ENCODE peak calls at places on chromosomes 2 and 18, in six cellular contexts. One of them, this sample, is unnamed.

GRCh38 chr2:88350641-88351601 is 101.6 kb downstream of the FOXI3 start:
- DNase-seq in epithelial cell of proximal tubule: no peak
- DNase-seq in endothelial cell of umbilical vein: peak
- DNase-seq in DND-41: peak
- DNase-seq in AG04450: no peak
- DNase-seq in brain microvascular endothelial cell: peak
- DNase-seq in this sample: peak

GRCh38 chr2:199092419-199092818 is 365.3 kb downstream of the SATB2 start:
- DNase-seq in AG04450: no peak
- DNase-seq in endothelial cell of umbilical vein: no peak
- DNase-seq in DND-41: no peak
- DNase-seq in epithelial cell of proximal tubule: no peak
- DNase-seq in brain microvascular endothelial cell: no peak
- DNase-seq in this sample: no peak

GRCh38 chr2:219274392-219274921 is 4.7 kb upstream of the DNAJB2 start:
- DNase-seq in DND-41: no peak
- DNase-seq in epithelial cell of proximal tubule: peak
- DNase-seq in brain microvascular endothelial cell: peak
- DNase-seq in endothelial cell of umbilical vein: no peak
- DNase-seq in AG04450: peak
- DNase-seq in this sample: peak

GRCh38 chr2:54503192-54503591 is 47.1 kb downstream of the SPTBN1 start:
- DNase-seq in brain microvascular endothelial cell: no peak
- DNase-seq in AG04450: no peak
- DNase-seq in DND-41: peak
- DNase-seq in endothelial cell of umbilical vein: peak
- DNase-seq in epithelial cell of proximal tubule: no peak
- DNase-seq in this sample: no peak

GRCh38 chr2:100554788-100555407 is 7.9 kb upstream of the PDCL3 start:
- DNase-seq in endothelial cell of umbilical vein: no peak
- DNase-seq in epithelial cell of proximal tubule: no peak
- DNase-seq in AG04450: no peak
- DNase-seq in DND-41: peak
- DNase-seq in brain microvascular endothelial cell: no peak
- DNase-seq in this sample: no peak

GRCh38 chr2:75194184-75194868 is 5.0 kb downstream of the TACR1 start:
- DNase-seq in endothelial cell of umbilical vein: no peak
- DNase-seq in DND-41: no peak
- DNase-seq in AG04450: no peak
- DNase-seq in brain microvascular endothelial cell: no peak
- DNase-seq in epithelial cell of proximal tubule: no peak
- DNase-seq in this sample: no peak

GRCh38 chr2:162261032-162261945 is 18.0 kb upstream of the FAP start:
- DNase-seq in brain microvascular endothelial cell: peak
- DNase-seq in DND-41: peak
- DNase-seq in AG04450: no peak
- DNase-seq in epithelial cell of proximal tubule: no peak
- DNase-seq in endothelial cell of umbilical vein: peak
- DNase-seq in this sample: no peak

GRCh38 chr2:240879105-240879504 is 10.5 kb downstream of the AGXT start:
- DNase-seq in DND-41: no peak
- DNase-seq in epithelial cell of proximal tubule: no peak
- DNase-seq in endothelial cell of umbilical vein: no peak
- DNase-seq in brain microvascular endothelial cell: no peak
- DNase-seq in AG04450: no peak
- DNase-seq in this sample: no peak

GRCh38 chr2:39432701-39433100 is 4.4 kb downstream of the MAP4K3 start:
- DNase-seq in endothelial cell of umbilical vein: no peak
- DNase-seq in DND-41: no peak
- DNase-seq in AG04450: no peak
- DNase-seq in epithelial cell of proximal tubule: no peak
- DNase-seq in brain microvascular endothelial cell: no peak
- DNase-seq in this sample: no peak

GRCh38 chr2:184564092-184564491 is 34.2 kb upstream of the ZNF804A start:
- DNase-seq in epithelial cell of proximal tubule: no peak
- DNase-seq in brain microvascular endothelial cell: no peak
- DNase-seq in AG04450: no peak
- DNase-seq in DND-41: no peak
- DNase-seq in endothelial cell of umbilical vein: no peak
- DNase-seq in this sample: no peak

GRCh38 chr2:12321017-12321641 is 395.6 kb upstream of the TRIB2 start:
- DNase-seq in epithelial cell of proximal tubule: no peak
- DNase-seq in brain microvascular endothelial cell: peak
- DNase-seq in AG04450: peak
- DNase-seq in endothelial cell of umbilical vein: no peak
- DNase-seq in DND-41: no peak
- DNase-seq in this sample: peak

GRCh38 chr2:205017381-205017780 is 472.1 kb downstream of the PARD3B start:
- DNase-seq in endothelial cell of umbilical vein: no peak
- DNase-seq in brain microvascular endothelial cell: no peak
- DNase-seq in AG04450: no peak
- DNase-seq in DND-41: no peak
- DNase-seq in epithelial cell of proximal tubule: no peak
- DNase-seq in this sample: no peak

GRCh38 chr2:143579456-143579855 is 450.2 kb downstream of the ARHGAP15 start:
- DNase-seq in DND-41: no peak
- DNase-seq in endothelial cell of umbilical vein: no peak
- DNase-seq in AG04450: no peak
- DNase-seq in epithelial cell of proximal tubule: no peak
- DNase-seq in brain microvascular endothelial cell: no peak
- DNase-seq in this sample: no peak

GRCh38 chr2:73779472-73780241 is at the start of gene DUSP11:
- DNase-seq in AG04450: peak
- DNase-seq in epithelial cell of proximal tubule: peak
- DNase-seq in brain microvascular endothelial cell: peak
- DNase-seq in endothelial cell of umbilical vein: peak
- DNase-seq in DND-41: peak
- DNase-seq in this sample: peak

GRCh38 chr2:179226203-179226960 is 38.2 kb downstream of the SESTD1 start:
- DNase-seq in brain microvascular endothelial cell: no peak
- DNase-seq in AG04450: no peak
- DNase-seq in endothelial cell of umbilical vein: no peak
- DNase-seq in epithelial cell of proximal tubule: no peak
- DNase-seq in DND-41: no peak
- DNase-seq in this sample: no peak

GRCh38 chr2:59076079-59076619 is 835.0 kb upstream of the FANCL start:
- DNase-seq in endothelial cell of umbilical vein: no peak
- DNase-seq in brain microvascular endothelial cell: no peak
- DNase-seq in AG04450: no peak
- DNase-seq in epithelial cell of proximal tubule: no peak
- DNase-seq in DND-41: no peak
- DNase-seq in this sample: no peak

GRCh38 chr2:3487931-3488554 is 31.3 kb downstream of the ADI1 start:
- DNase-seq in DND-41: no peak
- DNase-seq in AG04450: no peak
- DNase-seq in endothelial cell of umbilical vein: no peak
- DNase-seq in epithelial cell of proximal tubule: no peak
- DNase-seq in brain microvascular endothelial cell: no peak
- DNase-seq in this sample: no peak

GRCh38 chr2:112084689-112085381 is 29.8 kb downstream of the TMEM87B start:
- DNase-seq in epithelial cell of proximal tubule: no peak
- DNase-seq in endothelial cell of umbilical vein: no peak
- DNase-seq in AG04450: no peak
- DNase-seq in brain microvascular endothelial cell: no peak
- DNase-seq in DND-41: no peak
- DNase-seq in this sample: no peak

GRCh38 chr2:186201371-186201770 is 284.7 kb upstream of the ZC3H15 start:
- DNase-seq in epithelial cell of proximal tubule: no peak
- DNase-seq in endothelial cell of umbilical vein: no peak
- DNase-seq in AG04450: no peak
- DNase-seq in brain microvascular endothelial cell: no peak
- DNase-seq in DND-41: no peak
- DNase-seq in this sample: no peak

GRCh38 chr2:119366161-119366648 is 429 bp downstream of the C2orf76 start:
- DNase-seq in brain microvascular endothelial cell: peak
- DNase-seq in DND-41: no peak
- DNase-seq in endothelial cell of umbilical vein: no peak
- DNase-seq in AG04450: no peak
- DNase-seq in epithelial cell of proximal tubule: no peak
- DNase-seq in this sample: no peak

GRCh38 chr2:119366649-119367471 is at the start of the genes C2orf76 and DBI:
- DNase-seq in epithelial cell of proximal tubule: peak
- DNase-seq in AG04450: peak
- DNase-seq in endothelial cell of umbilical vein: peak
- DNase-seq in brain microvascular endothelial cell: peak
- DNase-seq in DND-41: peak
- DNase-seq in this sample: peak

GRCh38 chr2:119364798-119365197 is 1.8 kb downstream of the C2orf76 start:
- DNase-seq in brain microvascular endothelial cell: no peak
- DNase-seq in endothelial cell of umbilical vein: no peak
- DNase-seq in DND-41: no peak
- DNase-seq in epithelial cell of proximal tubule: no peak
- DNase-seq in AG04450: no peak
- DNase-seq in this sample: no peak

GRCh38 chr2:119367472-119368099 is 809 bp downstream of the DBI start:
- DNase-seq in endothelial cell of umbilical vein: no peak
- DNase-seq in epithelial cell of proximal tubule: no peak
- DNase-seq in brain microvascular endothelial cell: no peak
- DNase-seq in AG04450: no peak
- DNase-seq in DND-41: peak
- DNase-seq in this sample: no peak

GRCh38 chr2:119365436-119365835 is 1.2 kb downstream of the C2orf76 start:
- DNase-seq in epithelial cell of proximal tubule: no peak
- DNase-seq in AG04450: no peak
- DNase-seq in DND-41: no peak
- DNase-seq in endothelial cell of umbilical vein: no peak
- DNase-seq in brain microvascular endothelial cell: no peak
- DNase-seq in this sample: no peak
- H3K4me3 ChIP-seq in epithelial cell of proximal tubule: peak
- H3K4me3 ChIP-seq in AG04450: peak
- H3K4me3 ChIP-seq in DND-41: peak
- H3K4me3 ChIP-seq in endothelial cell of umbilical vein: no peak
- H3K4me3 ChIP-seq in brain microvascular endothelial cell: peak
- H3K4me3 ChIP-seq in this sample: peak

DNA sequence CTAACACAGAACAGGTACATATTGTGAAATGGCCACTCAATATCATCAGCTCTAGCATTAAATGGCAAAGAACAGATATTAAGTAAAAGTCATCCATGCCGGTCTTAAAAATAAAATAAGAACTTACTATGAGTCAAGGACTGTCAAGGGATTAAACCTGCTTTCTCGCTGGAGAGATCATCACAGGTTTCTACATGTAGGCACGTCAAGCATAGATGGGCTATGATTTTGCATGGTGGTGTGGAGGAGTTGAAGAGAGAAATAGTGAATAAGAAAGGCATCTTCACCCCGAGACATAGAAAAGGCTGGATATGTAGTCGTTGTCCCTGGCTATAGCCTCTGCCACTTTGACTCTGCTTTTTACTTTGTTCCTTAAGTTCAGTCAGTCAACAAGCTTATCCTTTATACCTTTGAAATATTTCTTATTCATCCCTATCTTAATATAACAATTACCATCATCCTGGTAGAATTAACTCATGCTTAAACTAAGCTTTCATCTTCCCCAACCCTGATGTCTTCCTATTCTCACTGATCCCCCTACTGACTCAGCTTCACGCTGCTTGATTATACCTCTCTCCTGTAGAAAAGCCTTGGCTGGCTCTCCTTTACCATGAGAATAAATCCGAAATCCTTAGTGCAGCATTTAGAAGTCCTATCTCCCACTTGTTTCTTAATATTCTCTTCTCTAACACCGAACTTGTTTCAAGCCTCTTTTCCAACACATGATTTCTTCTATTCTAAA is 42.5 kb downstream of the DSC3 start:
- DNase-seq in brain microvascular endothelial cell: no peak
- DNase-seq in AG04450: no peak
- DNase-seq in DND-41: no peak
- DNase-seq in endothelial cell of umbilical vein: no peak
- DNase-seq in epithelial cell of proximal tubule: no peak
- DNase-seq in this sample: no peak
- H3K4me3 ChIP-seq in brain microvascular endothelial cell: no peak
- H3K4me3 ChIP-seq in AG04450: no peak
- H3K4me3 ChIP-seq in DND-41: no peak
- H3K4me3 ChIP-seq in endothelial cell of umbilical vein: no peak
- H3K4me3 ChIP-seq in epithelial cell of proximal tubule: no peak
- H3K4me3 ChIP-seq in this sample: no peak

DNA sequence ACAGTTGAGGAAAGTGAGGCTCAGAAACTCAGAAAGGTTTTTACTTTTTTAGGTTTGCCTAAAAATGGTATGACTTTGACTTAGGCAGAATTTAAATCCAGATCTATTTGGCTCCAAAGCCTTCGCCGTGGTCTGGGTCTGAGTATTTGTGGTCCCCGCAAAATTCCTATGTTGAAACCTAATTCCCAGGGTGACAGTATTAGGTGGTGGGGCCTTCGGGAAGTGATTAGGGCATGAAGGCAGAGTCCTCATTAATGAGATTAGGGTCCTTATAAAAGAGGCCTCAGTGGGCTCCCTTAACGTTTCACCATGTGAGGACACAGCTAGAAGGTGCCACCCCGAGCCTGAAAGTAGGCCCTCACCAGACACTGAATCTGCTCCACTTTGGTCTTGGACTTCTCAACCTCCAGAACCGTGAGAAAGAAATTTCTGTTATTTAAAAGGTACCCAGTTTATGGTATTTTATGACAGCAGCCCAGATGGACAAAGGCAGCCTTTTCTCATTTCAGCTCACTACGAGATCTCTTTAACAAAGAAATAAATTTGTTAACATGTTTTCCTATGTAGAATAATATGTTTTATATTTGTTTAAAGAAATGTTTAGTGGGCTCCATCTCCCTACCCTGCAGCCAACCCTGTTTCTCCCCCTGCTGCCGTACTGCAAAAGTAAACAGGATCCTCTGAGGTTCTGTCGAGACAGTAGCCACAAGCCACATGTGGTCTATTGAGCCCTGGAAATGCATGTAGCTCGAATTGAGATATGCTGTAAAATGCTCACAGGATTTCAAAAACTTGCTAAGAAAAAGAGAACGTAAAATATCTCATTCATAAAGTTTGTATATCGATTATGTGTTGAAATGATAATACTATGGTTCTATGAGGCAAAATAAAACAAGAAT is 80.6 kb downstream of the MOGAT1 start:
- DNase-seq in epithelial cell of proximal tubule: no peak
- DNase-seq in brain microvascular endothelial cell: no peak
- DNase-seq in DND-41: peak
- DNase-seq in endothelial cell of umbilical vein: no peak
- DNase-seq in AG04450: no peak
- DNase-seq in this sample: no peak
- H3K4me3 ChIP-seq in epithelial cell of proximal tubule: no peak
- H3K4me3 ChIP-seq in brain microvascular endothelial cell: no peak
- H3K4me3 ChIP-seq in DND-41: no peak
- H3K4me3 ChIP-seq in endothelial cell of umbilical vein: no peak
- H3K4me3 ChIP-seq in AG04450: no peak
- H3K4me3 ChIP-seq in this sample: no peak

GRCh38 chr2:167670588-167670987 is 576.8 kb downstream of the STK39 start:
- DNase-seq in DND-41: no peak
- DNase-seq in brain microvascular endothelial cell: no peak
- DNase-seq in endothelial cell of umbilical vein: no peak
- DNase-seq in AG04450: no peak
- DNase-seq in epithelial cell of proximal tubule: no peak
- DNase-seq in this sample: no peak

GRCh38 chr2:167678158-167678557 is 569.2 kb downstream of the STK39 start:
- DNase-seq in epithelial cell of proximal tubule: no peak
- DNase-seq in endothelial cell of umbilical vein: no peak
- DNase-seq in brain microvascular endothelial cell: no peak
- DNase-seq in DND-41: no peak
- DNase-seq in AG04450: no peak
- DNase-seq in this sample: no peak

GRCh38 chr2:167681646-167682045 is 565.7 kb downstream of the STK39 start:
- DNase-seq in brain microvascular endothelial cell: no peak
- DNase-seq in endothelial cell of umbilical vein: no peak
- DNase-seq in DND-41: no peak
- DNase-seq in epithelial cell of proximal tubule: no peak
- DNase-seq in AG04450: no peak
- DNase-seq in this sample: no peak

GRCh38 chr2:167681234-167681633 is 566.2 kb downstream of the STK39 start:
- DNase-seq in epithelial cell of proximal tubule: no peak
- DNase-seq in DND-41: no peak
- DNase-seq in AG04450: no peak
- DNase-seq in brain microvascular endothelial cell: no peak
- DNase-seq in endothelial cell of umbilical vein: no peak
- DNase-seq in this sample: no peak

GRCh38 chr2:167675906-167676305 is 571.5 kb downstream of the STK39 start:
- DNase-seq in epithelial cell of proximal tubule: no peak
- DNase-seq in brain microvascular endothelial cell: no peak
- DNase-seq in endothelial cell of umbilical vein: no peak
- DNase-seq in DND-41: no peak
- DNase-seq in AG04450: no peak
- DNase-seq in this sample: no peak
- H3K4me3 ChIP-seq in epithelial cell of proximal tubule: no peak
- H3K4me3 ChIP-seq in brain microvascular endothelial cell: no peak
- H3K4me3 ChIP-seq in endothelial cell of umbilical vein: no peak
- H3K4me3 ChIP-seq in DND-41: no peak
- H3K4me3 ChIP-seq in AG04450: no peak
- H3K4me3 ChIP-seq in this sample: no peak

This sample was measured in kidney epithelial cell.